ENCODE peak calls at places on chromosomes 16 and 17, in five cellular contexts. M is GF-D8, R is left colon, F is pulmonary artery endothelial cell, C is AG09319. D is an unnamed sample.

GRCh38 chr17:82218349-82219075 is 5.9 kb upstream of the CCDC57 start:
- DNase-seq in R (no peak), F (no peak), C (no peak), M (no peak), D (no peak)

GRCh38 chr17:81000089-81000630 is 8.5 kb downstream of the CHMP6 start:
- DNase-seq in R (no peak), C (no peak), M (no peak), F (no peak), D (no peak)

GRCh38 chr17:76789235-76789788 is 51.4 kb downstream of the MFSD11 start:
- DNase-seq in C (no peak), F (no peak), R (no peak), M (no peak), D (no peak)

GRCh38 chr16:85328665-85329058 is 216.4 kb upstream of the CIBAR2 start:
- DNase-seq in R (no peak), M (peak; percentile 70), F (no peak), C (no peak), D (no peak)

GRCh38 chr17:70006159-70006558 is 68.9 kb upstream of the KCNJ16 start:
- DNase-seq in M (no peak), F (no peak), R (no peak), C (no peak), D (no peak)

GRCh38 chr16:58970775-58971174 is 236.7 kb upstream of the GOT2 start:
- DNase-seq in C (peak; percentile 5), R (no peak), M (no peak), F (no peak), D (no peak)

GRCh38 chr17:66582373-66583111 is 252.4 kb upstream of the CACNG5 start:
- DNase-seq in C (no peak), R (no peak), M (no peak), F (no peak), D (no peak)

GRCh38 chr17:53490447-53490968 is 332.2 kb upstream of the KIF2B start:
- DNase-seq in C (no peak), M (no peak), R (no peak), F (no peak), D (no peak)

GRCh38 chr16:11047057-11047456 is 102.7 kb downstream of the CLEC16A start:
- DNase-seq in M (no peak), R (no peak), C (peak; percentile 85), F (no peak), D (no peak)

GRCh38 chr17:47251421-47251940 is 2.1 kb upstream of the ITGB3 start:
- DNase-seq in M (no peak), R (no peak), F (no peak), C (no peak), D (no peak)

GRCh38 chr17:4795168-4795567 is 796 bp upstream of the PSMB6 start:
- DNase-seq in M (no peak), F (no peak), C (no peak), R (no peak), D (no peak)

GRCh38 chr16:75152635-75153034 is 4.3 kb downstream of the ZFP1 start:
- DNase-seq in M (no peak), R (no peak), C (no peak), F (no peak), D (no peak)

GRCh38 chr17:61286449-61286848 is 113.2 kb upstream of the TBX2 start:
- DNase-seq in C (no peak), R (no peak), F (no peak), M (no peak), D (no peak)

GRCh38 chr17:10357768-10358167 is 15.0 kb downstream of the MYH13 start:
- DNase-seq in M (no peak), C (no peak), R (peak; percentile 19), F (no peak), D (no peak)

GRCh38 chr16:68005786-68006286 is 6.6 kb upstream of the DPEP2 start:
- DNase-seq in R (no peak), M (peak; percentile 90), C (no peak), F (peak; percentile 71), D (no peak)

GRCh38 chr16:88681084-88681680 is 5.1 kb downstream of the SNAI3 start:
- DNase-seq in C (no peak), F (no peak), R (peak; percentile 83), M (no peak), D (no peak)

GRCh38 chr16:17258848-17259713 is 211.7 kb downstream of the XYLT1 start:
- DNase-seq in C (no peak), F (no peak), R (peak; percentile 50), M (no peak), D (no peak)

D was measured in glomerular endothelial cell.